ENCODE peak calls at places on chromosomes 13 and 19, in five cellular contexts. V is dorsolateral prefrontal cortex, O is GM13977, S is Calu3, Y is type B pancreatic cell. D is an unnamed sample.

GRCh38 chr13:20461481-20461859 is 64.2 kb downstream of the CRYL1 start:
- DNase-seq in V (no peak), O (no peak), S (no peak), Y (no peak), D (peak)

GRCh38 chr13:51585234-51585672 is 991 bp downstream of the WDFY2 start:
- DNase-seq in V (no peak), O (no peak), S (no peak), Y (no peak), D (no peak)

GRCh38 chr19:42233638-42234292 is 8.6 kb downstream of the GSK3A start:
- DNase-seq in V (no peak), O (no peak), S (no peak), Y (no peak), D (no peak)

GRCh38 chr19:44748426-44749254 is at the start of gene BCL3:
- DNase-seq in V (no peak), O (peak), S (peak), Y (no peak), D (peak)

GRCh38 chr19:35109395-35110112 is 6.1 kb upstream of the FXYD3 start:
- DNase-seq in V (peak), O (no peak), S (peak), Y (no peak), D (no peak)

GRCh38 chr13:31088826-31089420 is 72.8 kb downstream of the HSPH1 start:
- DNase-seq in V (no peak), O (no peak), S (no peak), Y (no peak), D (no peak)

GRCh38 chr19:9917322-9917721 is 19.0 kb downstream of the OLFM2 start:
- DNase-seq in V (peak), O (no peak), S (peak), Y (no peak), D (peak)

GRCh38 chr19:46000497-46001246 is 5.4 kb downstream of the CCDC61 start:
- DNase-seq in V (peak), O (peak), S (no peak), Y (no peak), D (peak)

GRCh38 chr13:107250626-107251025 is 682.7 kb upstream of the ARGLU1 start:
- DNase-seq in V (no peak), O (no peak), S (no peak), Y (no peak), D (no peak)

GRCh38 chr13:33678084-33678483 is 139.9 kb upstream of the RFC3 start:
- DNase-seq in V (no peak), O (no peak), S (no peak), Y (no peak), D (no peak)

GRCh38 chr19:15636026-15636425 is 4.7 kb upstream of the CYP4F3 start:
- DNase-seq in V (peak), O (no peak), S (no peak), Y (no peak), D (no peak)

GRCh38 chr19:51129716-51130115 is 5.0 kb downstream of the SIGLEC9 start:
- DNase-seq in V (no peak), O (no peak), S (no peak), Y (no peak), D (no peak)

GRCh38 chr13:80340643-80341097 is 256 bp downstream of the SPRY2 start:
- DNase-seq in V (peak), O (no peak), S (peak), Y (no peak), D (peak)

GRCh38 chr19:45767410-45767880 is 1.6 kb downstream of the SIX5 start:
- DNase-seq in V (no peak), O (no peak), S (peak), Y (peak), D (no peak)

GRCh38 chr19:53942001-53942786 is 20.5 kb upstream of the CACNG8 start:
- DNase-seq in V (no peak), O (no peak), S (no peak), Y (no peak), D (peak)

GRCh38 chr13:19685445-19685844 is 52.0 kb downstream of the MPHOSPH8 start:
- DNase-seq in V (no peak), O (no peak), S (no peak), Y (no peak), D (no peak)

GRCh38 chr13:110028838-110029621 is 242.6 kb upstream of the IRS2 start:
- DNase-seq in V (no peak), O (no peak), S (no peak), Y (no peak), D (no peak)

GRCh38 chr19:53549354-53549753 is 11.4 kb downstream of the ZNF331 start:
- DNase-seq in V (no peak), O (no peak), S (no peak), Y (no peak), D (no peak)

DNA sequence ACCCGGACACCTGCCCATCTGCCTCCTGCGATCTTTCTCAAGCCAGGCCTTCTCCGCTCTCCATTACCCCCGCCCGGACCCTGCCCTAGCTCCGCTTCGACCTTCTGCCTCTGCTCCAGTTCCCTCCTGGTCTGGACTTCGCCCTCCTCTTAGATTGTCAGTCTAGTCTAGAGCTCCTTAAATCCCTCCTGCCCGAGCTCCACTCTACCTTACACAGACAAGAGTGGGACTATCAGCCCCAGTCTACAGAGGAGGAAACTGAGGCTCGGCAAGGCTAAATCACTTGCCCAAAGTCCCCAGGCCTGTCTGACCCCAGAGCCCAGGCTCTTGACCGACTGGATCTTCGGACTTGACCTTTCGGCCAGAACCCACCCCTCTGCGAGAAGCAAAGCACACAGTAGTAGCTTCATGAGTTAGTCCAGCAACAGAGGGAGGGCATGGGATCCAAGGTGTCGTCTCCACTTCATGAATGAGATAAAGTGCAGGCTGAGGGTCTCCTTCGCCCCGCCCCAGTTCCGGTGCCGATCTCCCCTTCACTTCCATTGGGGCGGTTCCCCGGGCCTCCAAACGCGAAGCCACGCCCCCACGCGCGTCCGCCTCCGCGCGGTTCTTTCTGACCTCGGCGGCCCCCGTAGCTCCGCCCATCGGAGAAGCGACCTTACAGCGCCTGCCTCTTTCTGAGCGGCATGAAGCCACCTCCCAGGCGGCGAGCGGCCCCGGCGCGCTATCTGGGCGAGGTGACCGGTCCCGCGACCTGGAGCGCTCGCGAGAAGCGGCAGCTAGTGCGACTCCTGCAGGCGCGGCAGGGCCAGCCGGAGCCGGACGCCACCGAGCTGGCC is at the start of gene SNAPC2:
- DNase-seq in V (peak), O (peak), S (peak), Y (peak), D (peak)
- TF ChIP-seq CTCF in V (peak), O (no peak), S (no peak), Y (no peak), D (no peak)

DNA sequence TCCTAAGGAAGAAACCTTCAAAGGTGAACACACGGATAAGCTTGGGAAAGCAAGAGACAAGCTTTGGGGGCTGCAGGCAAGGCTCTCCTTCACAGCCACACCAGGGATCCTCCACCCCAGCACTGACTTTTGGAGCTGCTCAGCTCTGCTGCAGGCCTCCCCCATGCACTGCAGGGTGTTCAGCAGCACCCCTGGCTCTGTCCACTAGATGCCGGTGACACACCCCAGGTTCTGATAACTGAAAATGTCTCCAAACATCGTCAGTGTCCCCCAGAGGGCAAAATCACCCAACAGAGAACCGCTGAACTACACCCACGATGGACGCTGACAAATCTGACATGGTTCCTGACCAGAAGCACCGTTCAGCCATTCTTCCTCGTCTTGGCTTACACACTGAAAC is 90.5 kb downstream of the STK24 start:
- DNase-seq in V (no peak), O (no peak), S (no peak), Y (no peak), D (no peak)
- TF ChIP-seq CTCF in V (no peak), O (peak), S (no peak), Y (no peak), D (no peak)

GRCh38 chr19:49430678-49431329 is 5.6 kb downstream of the GFY start:
- DNase-seq in V (peak), O (peak), S (peak), Y (no peak), D (peak)
- TF ChIP-seq CTCF in V (no peak), O (peak), S (no peak), Y (peak), D (peak)

GRCh38 chr19:5893907-5894703 is 9.5 kb downstream of the NDUFA11 start:
- DNase-seq in V (no peak), O (no peak), S (no peak), Y (no peak), D (no peak)

GRCh38 chr19:5893296-5893903 is 10.2 kb downstream of the NDUFA11 start:
- DNase-seq in V (no peak), O (no peak), S (no peak), Y (no peak), D (no peak)

GRCh38 chr19:5891572-5891937 is 12.0 kb downstream of the NDUFA11 start:
- DNase-seq in V (no peak), O (no peak), S (no peak), Y (no peak), D (no peak)

GRCh38 chr19:5892772-5893275 is 10.8 kb downstream of the NDUFA11 start:
- DNase-seq in V (no peak), O (no peak), S (no peak), Y (no peak), D (no peak)

DNA sequence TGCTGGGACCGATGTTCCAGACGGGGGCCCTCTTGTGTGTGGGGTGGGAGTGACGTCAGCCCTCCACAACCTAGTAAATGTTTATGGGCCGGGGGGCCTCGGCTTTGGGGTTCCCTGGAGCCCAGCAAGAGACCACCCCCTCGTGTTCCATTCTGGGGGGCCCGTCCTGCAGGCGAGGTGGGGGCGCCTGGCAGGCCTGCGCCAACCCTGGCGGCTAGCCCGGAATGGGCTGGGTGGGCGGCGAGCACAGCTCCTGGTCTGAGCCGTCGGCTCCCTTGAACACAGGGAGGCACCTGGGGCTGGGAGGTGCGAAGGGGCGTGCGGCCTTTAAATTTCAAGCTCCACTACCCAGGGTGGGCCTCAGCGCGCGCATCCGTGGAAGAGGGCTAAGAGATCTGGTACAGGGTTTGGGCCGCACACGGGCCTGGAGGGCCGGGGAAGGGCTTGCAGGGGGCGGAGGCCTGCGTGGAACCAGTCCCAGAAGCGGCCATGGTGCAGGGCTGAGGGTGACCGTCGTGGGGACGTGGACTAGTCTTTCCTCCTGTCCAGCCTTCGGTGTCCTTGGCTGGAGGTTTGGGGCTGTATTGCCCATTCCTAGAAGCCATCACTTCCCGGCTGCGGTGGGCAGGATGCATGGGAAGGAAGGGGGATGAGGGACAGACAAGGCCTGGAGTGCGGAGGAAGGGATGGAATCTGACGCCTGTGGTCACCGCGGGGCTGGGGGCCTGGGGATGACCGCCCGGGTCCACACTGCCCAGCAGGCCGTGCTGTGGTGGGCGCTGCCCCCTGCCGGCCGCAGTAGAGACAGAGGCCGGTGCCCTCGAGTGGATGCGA is 11.4 kb downstream of the NDUFA11 start:
- DNase-seq in V (no peak), O (peak), S (peak), Y (no peak), D (peak)
- TF ChIP-seq CTCF in V (peak), O (peak), S (peak), Y (peak), D (peak)

DNA sequence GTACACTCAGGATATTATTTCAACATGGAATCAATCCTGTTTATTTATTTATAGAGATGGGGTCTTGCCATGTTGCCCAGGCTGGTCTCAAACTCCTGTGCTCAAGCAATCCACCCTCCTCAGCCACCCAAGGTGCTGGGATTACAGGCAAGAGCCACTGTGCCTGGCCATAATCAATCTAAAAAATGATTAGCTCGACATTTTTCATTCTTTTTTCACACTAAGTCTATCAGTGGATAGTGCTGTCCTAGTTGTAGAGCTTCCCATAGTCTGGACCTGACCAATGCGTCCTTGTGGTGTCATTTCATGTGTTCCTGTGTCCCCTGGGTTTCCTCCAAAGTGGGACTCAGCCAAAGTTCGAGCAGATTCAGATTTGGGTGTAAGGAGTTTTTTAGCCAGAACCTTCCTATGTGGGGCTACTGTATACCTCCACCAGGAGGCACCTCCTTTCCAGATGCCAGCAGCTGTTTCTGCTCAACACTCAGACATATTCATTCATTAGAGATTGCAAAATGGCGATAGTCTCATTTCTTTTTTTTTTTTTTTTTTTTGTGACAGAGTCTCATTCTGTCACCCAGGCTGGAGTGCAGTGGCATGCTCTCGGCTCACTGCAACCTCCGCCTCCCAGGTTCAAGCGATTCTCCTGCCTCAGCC is 61.1 kb downstream of the MAP4K1 start:
- DNase-seq in V (no peak), O (no peak), S (peak), Y (no peak), D (no peak)
- TF ChIP-seq CTCF in V (no peak), O (peak), S (no peak), Y (peak), D (no peak)

D was measured in activated CD8-positive, alpha-beta T cell treated with anti-CD3 and anti-CD28 coated beads for 36 hours.